ENCODE peak calls at places on chromosomes 16 and 17, in four cellular contexts. K is breast epithelium, F is MM.1S, P is SJSA1. I is an unnamed sample.

GRCh38 chr16:14071576-14072271 is 605 bp downstream of the MRTFB start:
- DNase-seq in P (no peak), F (no peak), K (no peak), I (peak; percentile 89)

GRCh38 chr16:65121870-65122723 is at the start of gene CDH11:
- DNase-seq in K (no peak), F (no peak), P (peak; percentile 80), I (peak; percentile 85)

GRCh38 chr17:10583834-10584233 is 34.4 kb upstream of the MYH2 start:
- DNase-seq in F (no peak), K (no peak), P (no peak), I (no peak)

GRCh38 chr16:81583893-81584705 is 139.5 kb downstream of the CMIP start:
- DNase-seq in F (no peak), P (no peak), K (no peak), I (no peak)

GRCh38 chr16:11497329-11497805 is 89.4 kb downstream of the LITAF start:
- DNase-seq in K (peak; percentile 89), P (peak; percentile 84), F (peak; percentile 64), I (peak; percentile 84)

GRCh38 chr16:28977703-28978641 is 3.4 kb downstream of the SPNS1 start:
- DNase-seq in F (peak; percentile 30), P (no peak), K (no peak), I (no peak)

GRCh38 chr16:49557070-49557446 is 183.5 kb downstream of the C16orf78 start:
- DNase-seq in P (no peak), F (no peak), K (no peak), I (peak; percentile 70)

GRCh38 chr17:57121308-57122042 is 36.4 kb downstream of the AKAP1 start:
- DNase-seq in P (peak; percentile 34), K (no peak), F (no peak), I (no peak)

GRCh38 chr17:45965741-45966140 is 33.3 kb upstream of the STH start:
- DNase-seq in K (no peak), F (no peak), P (no peak), I (no peak)

GRCh38 chr16:64390102-64390501 is 731.8 kb downstream of the CDH11 start:
- DNase-seq in P (no peak), F (no peak), K (no peak), I (no peak)

GRCh38 chr17:69716571-69716970 is 302.1 kb downstream of the MAP2K6 start:
- DNase-seq in F (no peak), P (no peak), K (no peak), I (no peak)

GRCh38 chr16:56389554-56389953 is 35.8 kb downstream of the AMFR start:
- DNase-seq in F (no peak), K (no peak), P (peak; percentile 43), I (no peak)

GRCh38 chr16:55661842-55662479 is 6.2 kb downstream of the SLC6A2 start:
- DNase-seq in P (no peak), K (no peak), F (no peak), I (no peak)

GRCh38 chr17:58658804-58659713 is 32.8 kb downstream of the TEX14 start:
- DNase-seq in P (peak; percentile 99), K (peak; percentile 77), F (peak; percentile 81), I (peak; percentile 77)
- H3K27ac ChIP-seq in P (peak overlapping the region; percentile 99), K (peak overlapping the region; percentile 88), F (peak overlapping the region; percentile 56), I (peak overlapping the region; percentile 89)

GRCh38 chr17:4748687-4749086 is 9.0 kb upstream of the CXCL16 start:
- DNase-seq in F (no peak), P (no peak), K (no peak), I (no peak)
- H3K27ac ChIP-seq in F (no peak overlapping the region), P (no peak overlapping the region), K (no peak overlapping the region), I (peak overlapping the region; percentile 74)

GRCh38 chr17:43014020-43014615 is 7.5 kb downstream of the IFI35 start:
- DNase-seq in P (no peak), K (no peak), F (no peak), I (no peak)

GRCh38 chr17:43016216-43016615 is 6.0 kb downstream of the VAT1 start:
- DNase-seq in P (no peak), K (no peak), F (no peak), I (no peak)

GRCh38 chr17:43013296-43013695 is 6.7 kb downstream of the IFI35 start:
- DNase-seq in K (no peak), F (no peak), P (no peak), I (no peak)

GRCh38 chr17:43014946-43015519 is 7.2 kb downstream of the VAT1 start:
- DNase-seq in F (no peak), K (no peak), P (no peak), I (no peak)

GRCh38 chr17:43015579-43015978 is 6.6 kb downstream of the VAT1 start:
- DNase-seq in K (no peak), F (no peak), P (no peak), I (peak; percentile 85)
- H3K27ac ChIP-seq in K (peak overlapping the region; percentile 86), F (no peak overlapping the region), P (no peak overlapping the region), I (peak overlapping the region; percentile 35)

GRCh38 chr16:69171325-69172095 is 15.5 kb upstream of the SNTB2 start:
- DNase-seq in P (no peak), F (no peak), K (no peak), I (no peak)
- H3K27ac ChIP-seq in P (no peak overlapping the region), F (no peak overlapping the region), K (peak overlapping the region; percentile 89), I (peak overlapping the region; percentile 72)

GRCh38 chr17:73541111-73541510 is 103.1 kb downstream of the SDK2 start:
- DNase-seq in F (no peak), K (no peak), P (no peak), I (no peak)
- H3K27ac ChIP-seq in F (no peak overlapping the region), K (no peak overlapping the region), P (no peak overlapping the region), I (no peak overlapping the region)

GRCh38 chr16:4008116-4008515 is 108.1 kb downstream of the ADCY9 start:
- DNase-seq in F (no peak), P (no peak), K (no peak), I (no peak)
- H3K27ac ChIP-seq in F (no peak overlapping the region), P (no peak overlapping the region), K (no peak overlapping the region), I (no peak overlapping the region)

GRCh38 chr17:4679652-4680051 is 24.3 kb downstream of the PELP1 start:
- DNase-seq in F (no peak), K (no peak), P (no peak), I (no peak)

GRCh38 chr17:4676777-4677176 is 27.2 kb downstream of the PELP1 start:
- DNase-seq in P (no peak), K (no peak), F (no peak), I (no peak)

GRCh38 chr17:4673986-4674770 is 29.8 kb downstream of the PELP1 start:
- DNase-seq in F (no peak), K (no peak), P (no peak), I (no peak)

GRCh38 chr17:4675791-4676190 is 28.1 kb downstream of the PELP1 start:
- DNase-seq in P (no peak), F (no peak), K (no peak), I (no peak)

DNA sequence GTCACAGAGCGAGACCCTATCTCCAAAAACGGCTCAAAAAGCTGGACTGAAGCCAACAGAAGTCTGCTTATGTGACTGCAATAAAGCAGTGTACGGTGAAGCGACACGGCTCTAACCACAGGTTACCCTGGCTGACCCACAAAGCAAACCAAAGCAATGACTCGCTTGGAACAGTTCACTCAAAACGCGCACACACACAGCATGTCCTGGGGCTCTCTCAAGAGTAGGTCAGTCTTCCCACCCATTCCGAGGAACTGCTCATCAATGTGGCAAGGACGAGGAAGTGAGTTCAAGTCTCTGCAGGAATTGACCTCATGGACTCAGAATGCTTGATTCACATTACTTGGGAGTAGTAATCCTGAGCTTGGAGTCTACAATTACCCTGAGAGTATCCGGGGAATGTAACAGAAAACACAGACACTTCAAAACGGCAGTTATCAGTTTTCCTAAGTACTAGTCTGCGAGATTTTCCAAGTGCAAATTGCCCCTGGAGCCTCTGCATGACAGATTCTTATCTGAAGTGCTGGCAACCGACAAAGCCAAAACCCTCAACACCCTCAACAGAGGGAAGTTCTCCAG is 25.4 kb downstream of the PELP1 start:
- DNase-seq in P (peak; percentile 33), K (no peak), F (no peak), I (no peak)
- H3K27ac ChIP-seq in P (no peak overlapping the region), K (no peak overlapping the region), F (no peak overlapping the region), I (no peak overlapping the region)

DNA sequence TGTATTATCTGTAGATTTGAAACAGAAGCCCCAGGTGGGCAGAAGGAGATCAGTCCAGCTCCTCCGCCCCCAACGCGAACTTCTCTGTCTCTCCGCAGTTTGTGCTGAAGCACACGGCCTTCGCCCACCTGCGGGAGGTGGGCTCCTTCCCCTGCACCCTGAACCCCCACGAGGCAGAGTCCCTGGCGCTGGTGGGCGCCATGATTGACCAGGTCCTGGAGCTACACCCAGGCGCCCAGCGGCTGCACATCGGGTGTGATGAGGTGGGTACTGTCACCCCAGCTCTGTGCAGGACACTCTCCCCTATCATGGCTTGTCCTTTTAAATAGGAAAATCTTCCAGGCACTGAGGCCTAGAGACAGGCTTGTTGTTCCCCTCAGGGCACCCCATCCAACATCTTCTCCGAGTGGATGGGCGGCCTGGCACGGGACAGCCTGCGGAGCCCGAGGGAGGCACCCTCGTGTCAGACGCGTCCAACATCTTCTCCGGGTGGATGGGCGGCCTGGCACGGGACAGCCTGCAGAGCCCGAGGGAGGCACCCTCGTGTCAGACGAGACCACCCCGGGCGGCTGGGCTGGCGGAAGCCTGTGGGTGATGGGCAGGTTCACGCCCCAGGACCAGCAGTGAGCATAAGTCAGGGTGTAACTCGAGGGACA is 15.3 kb upstream of the OGFOD3 start:
- DNase-seq in K (no peak), F (no peak), P (no peak), I (peak; percentile 79)
- H3K27ac ChIP-seq in K (no peak overlapping the region), F (peak overlapping the region; percentile 40), P (no peak overlapping the region), I (peak overlapping the region; percentile 60)

GRCh38 chr17:49297141-49297540 is 64.9 kb downstream of the ZNF652 start:
- DNase-seq in P (no peak), K (no peak), F (no peak), I (no peak)
- H3K27ac ChIP-seq in P (no peak overlapping the region), K (no peak overlapping the region), F (no peak overlapping the region), I (no peak overlapping the region)